ENCODE peak calls at places on chromosomes 6 and 20, in eight cellular contexts. R is GM23338, M is mammary epithelial cell, H is fibroblast of lung, G is GM23248, D is PC-9, A is PC-3, I is A673. K is an unnamed sample.
A peak's percentile ranks its signal among the peaks of the same experiment; 100 is the strongest.

GRCh38 chr6:16129623-16130243 is 847 bp downstream of the MYLIP start:
- DNase-seq in R (peak; percentile 36), M (peak; percentile 29), H (peak; percentile 9), G (peak; percentile 28), D (peak; percentile 30), A (peak; percentile 26), I (peak; percentile 47), K (no peak)

GRCh38 chr6:45703041-45703739 is 312.5 kb downstream of the CLIC5 start:
- DNase-seq in R (no peak), M (peak; percentile 62), H (peak; percentile 78), G (peak; percentile 80), D (no peak), A (peak; percentile 65), I (no peak), K (peak; percentile 72)

GRCh38 chr6:22699046-22699639 is 129.8 kb downstream of the HDGFL1 start:
- DNase-seq in R (peak; percentile 10), M (no peak), H (no peak), G (no peak), D (no peak), A (no peak), I (no peak), K (no peak)

GRCh38 chr6:140779991-140780596 is 1352.6 kb upstream of the GJE1 start:
- DNase-seq in R (no peak), M (peak; percentile 52), H (no peak), G (no peak), D (no peak), A (peak; percentile 66), I (no peak), K (no peak)

GRCh38 chr6:91653954-91654843 is 1067.3 kb upstream of the MAP3K7 start:
- DNase-seq in R (peak; percentile 47), M (no peak), H (peak; percentile 51), G (no peak), D (no peak), A (no peak), I (no peak), K (peak; percentile 35)

GRCh38 chr6:117265425-117266266 is at the start of gene VGLL2:
- DNase-seq in R (peak; percentile 74), M (peak; percentile 20), H (peak; percentile 49), G (peak; percentile 77), D (no peak), A (no peak), I (peak; percentile 61), K (peak; percentile 25)

GRCh38 chr6:1614767-1615650 is 5.3 kb downstream of the FOXC1 start:
- DNase-seq in R (peak; percentile 71), M (no peak), H (no peak), G (no peak), D (no peak), A (no peak), I (no peak), K (no peak)

GRCh38 chr6:49906511-49906910 is 40.2 kb upstream of the CRISP1 start:
- DNase-seq in R (no peak), M (no peak), H (no peak), G (peak; percentile 0), D (no peak), A (no peak), I (no peak), K (no peak)

GRCh38 chr6:144581807-144582537 is 296.8 kb downstream of the UTRN start:
- DNase-seq in R (peak; percentile 70), M (no peak), H (peak; percentile 20), G (peak; percentile 65), D (no peak), A (peak; percentile 43), I (peak; percentile 71), K (no peak)

GRCh38 chr6:85479221-85479620 is 29.3 kb downstream of the NT5E start:
- DNase-seq in R (no peak), M (no peak), H (peak; percentile 24), G (peak; percentile 52), D (no peak), A (no peak), I (no peak), K (no peak)

GRCh38 chr6:37554480-37554819 is 54.8 kb upstream of the CCDC167 start:
- DNase-seq in R (no peak), M (peak; percentile 34), H (peak; percentile 76), G (peak; percentile 81), D (no peak), A (peak; percentile 75), I (no peak), K (peak; percentile 66)

GRCh38 chr20:7195704-7196103 is 428.2 kb downstream of the BMP2 start:
- DNase-seq in R (no peak), M (peak; percentile 90), H (peak; percentile 97), G (peak; percentile 71), D (no peak), A (peak; percentile 79), I (peak; percentile 0), K (peak; percentile 94)

GRCh38 chr6:17418281-17419188 is 25.1 kb downstream of the CAP2 start:
- DNase-seq in R (no peak), M (peak; percentile 6), H (peak; percentile 79), G (peak; percentile 76), D (peak; percentile 62), A (peak; percentile 70), I (no peak), K (peak; percentile 73)

GRCh38 chr20:21527908-21528307 is 14.0 kb upstream of the NKX2-2 start:
- DNase-seq in R (no peak), M (no peak), H (no peak), G (no peak), D (no peak), A (no peak), I (no peak), K (no peak)

GRCh38 chr20:51014797-51015722 is 7.8 kb downstream of the KCNG1 start:
- DNase-seq in R (peak; percentile 91), M (peak; percentile 35), H (peak; percentile 49), G (peak; percentile 77), D (peak; percentile 45), A (peak; percentile 90), I (peak; percentile 75), K (peak; percentile 30)

GRCh38 chr6:156250593-156250992 is 526.6 kb upstream of the ARID1B start:
- DNase-seq in R (no peak), M (no peak), H (no peak), G (peak; percentile 4), D (no peak), A (no peak), I (peak; percentile 5), K (no peak)

GRCh38 chr6:127484207-127484858 is 25.1 kb upstream of the KIAA0408 start:
- DNase-seq in R (no peak), M (peak; percentile 45), H (peak; percentile 80), G (peak; percentile 69), D (no peak), A (peak; percentile 75), I (peak; percentile 40), K (peak; percentile 74)

GRCh38 chr6:160933256-160933655 is 58.3 kb upstream of the MAP3K4 start:
- DNase-seq in R (peak; percentile 71), M (no peak), H (no peak), G (no peak), D (no peak), A (no peak), I (no peak), K (no peak)

GRCh38 chr6:12071064-12071615 is 59.0 kb downstream of the HIVEP1 start:
- DNase-seq in R (no peak), M (no peak), H (no peak), G (no peak), D (no peak), A (peak; percentile 38), I (no peak), K (no peak)

GRCh38 chr6:106084973-106085686 is 1.0 kb upstream of the PRDM1 start:
- DNase-seq in R (peak; percentile 39), M (peak; percentile 51), H (peak; percentile 40), G (peak; percentile 51), D (no peak), A (peak; percentile 40), I (no peak), K (no peak)

GRCh38 chr6:138897031-138897430 is 91.0 kb downstream of the REPS1 start:
- DNase-seq in R (no peak), M (no peak), H (no peak), G (no peak), D (no peak), A (no peak), I (no peak), K (no peak)

GRCh38 chr6:112389842-112390241 is 42.7 kb downstream of the RFPL4B start:
- DNase-seq in R (no peak), M (no peak), H (no peak), G (no peak), D (no peak), A (no peak), I (no peak), K (no peak)

GRCh38 chr6:152723398-152723797 is 25.7 kb downstream of the MYCT1 start:
- DNase-seq in R (no peak), M (peak; percentile 7), H (peak; percentile 71), G (peak; percentile 82), D (no peak), A (no peak), I (no peak), K (peak; percentile 65)

GRCh38 chr20:58018590-58018989 is 209.9 kb downstream of the ANKRD60 start:
- DNase-seq in R (no peak), M (no peak), H (no peak), G (no peak), D (no peak), A (no peak), I (no peak), K (no peak)
- TF ChIP-seq EZH2 in R (no peak), M (no peak), H (no peak), G (no peak), D (no peak), A (no peak), I (no peak), K (no peak)

GRCh38 chr6:170151235-170152110 is 139.4 kb downstream of the DLL1 start:
- DNase-seq in R (no peak), M (no peak), H (no peak), G (no peak), D (no peak), A (no peak), I (no peak), K (no peak)
- TF ChIP-seq EZH2 in R (no peak), M (no peak), H (no peak), G (no peak), D (no peak), A (no peak), I (no peak), K (no peak)

DNA sequence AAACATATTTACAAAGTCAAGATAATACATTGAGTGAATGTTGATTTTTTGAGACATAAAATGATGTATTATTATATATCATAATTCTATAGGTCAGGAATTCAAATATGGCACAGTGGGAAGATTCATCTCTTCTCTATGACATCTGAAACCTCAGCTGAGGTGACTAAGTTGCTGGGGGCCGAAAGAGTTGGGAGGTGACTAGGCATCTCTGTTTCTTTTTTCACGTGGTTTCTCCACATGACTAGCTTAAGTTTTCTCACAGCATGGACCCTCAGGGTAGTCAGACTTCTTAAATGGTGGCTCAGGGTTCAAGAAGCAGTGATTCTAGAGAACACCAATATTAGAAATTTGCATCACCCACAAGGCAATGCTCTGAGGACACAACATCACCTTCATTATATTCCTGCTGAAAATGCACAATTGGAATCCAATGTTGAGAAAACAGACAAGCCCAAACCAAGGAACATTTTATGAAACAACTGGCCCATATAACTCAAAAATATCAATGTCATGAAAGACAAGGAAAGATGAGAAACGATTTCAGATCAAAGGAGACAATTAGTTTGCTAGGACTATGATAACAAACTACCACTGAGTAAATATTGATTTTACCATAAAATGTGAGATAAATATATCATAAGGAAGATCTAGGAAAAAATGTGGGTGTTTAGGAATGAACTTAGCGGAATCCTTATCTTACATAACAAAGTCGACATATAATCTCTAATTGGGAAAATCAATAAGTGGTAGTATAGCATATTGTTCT is 273.3 kb upstream of the IRAK1BP1 start:
- DNase-seq in R (no peak), M (peak; percentile 43), H (no peak), G (peak; percentile 32), D (no peak), A (peak; percentile 32), I (no peak), K (no peak)
- TF ChIP-seq EZH2 in R (no peak), M (no peak), H (no peak), G (no peak), D (no peak), A (no peak), I (no peak), K (no peak)

GRCh38 chr20:58153121-58153520 is 75.3 kb downstream of the ANKRD60 start:
- DNase-seq in R (no peak), M (no peak), H (no peak), G (no peak), D (no peak), A (no peak), I (no peak), K (no peak)
- TF ChIP-seq EZH2 in R (no peak), M (no peak), H (no peak), G (no peak), D (no peak), A (no peak), I (no peak), K (no peak)

K was measured in astrocyte.